ENCODE peak calls at places on chromosomes 7 and 10, in five cellular contexts. One of them, this sample, is unnamed.

GRCh38 chr7:121879544-121879943 is 6.6 kb downstream of the PTPRZ1 start:
- ATAC-seq in pancreas: no peak
- ATAC-seq in psoas muscle: no peak
- ATAC-seq in CD8-positive, alpha-beta T cell: no peak
- ATAC-seq in upper lobe of left lung: no peak
- ATAC-seq in this sample: no peak

GRCh38 chr10:29794776-29795635 is 160.2 kb upstream of the SVIL start:
- ATAC-seq in pancreas: no peak
- ATAC-seq in psoas muscle: no peak
- ATAC-seq in CD8-positive, alpha-beta T cell: no peak
- ATAC-seq in upper lobe of left lung: no peak
- ATAC-seq in this sample: peak; percentile 66

GRCh38 chr10:122490786-122491680 is 29.7 kb downstream of the HTRA1 start:
- ATAC-seq in pancreas: no peak
- ATAC-seq in psoas muscle: peak; percentile 45
- ATAC-seq in CD8-positive, alpha-beta T cell: peak; percentile 51
- ATAC-seq in upper lobe of left lung: no peak
- ATAC-seq in this sample: no peak

GRCh38 chr7:128271471-128272454 is 30.7 kb downstream of the LEP start:
- ATAC-seq in pancreas: peak; percentile 7
- ATAC-seq in psoas muscle: peak; percentile 15
- ATAC-seq in CD8-positive, alpha-beta T cell: no peak
- ATAC-seq in upper lobe of left lung: peak; percentile 19
- ATAC-seq in this sample: no peak

GRCh38 chr7:158403013-158403821 is 184.4 kb downstream of the PTPRN2 start:
- ATAC-seq in pancreas: no peak
- ATAC-seq in psoas muscle: no peak
- ATAC-seq in CD8-positive, alpha-beta T cell: no peak
- ATAC-seq in upper lobe of left lung: no peak
- ATAC-seq in this sample: no peak

GRCh38 chr7:5681979-5682546 is 99.4 kb downstream of the RNF216 start:
- ATAC-seq in pancreas: no peak
- ATAC-seq in psoas muscle: no peak
- ATAC-seq in CD8-positive, alpha-beta T cell: peak; percentile 54
- ATAC-seq in upper lobe of left lung: no peak
- ATAC-seq in this sample: no peak

GRCh38 chr7:157854066-157854891 is 517.5 kb downstream of the DNAJB6 start:
- ATAC-seq in pancreas: peak; percentile 80
- ATAC-seq in psoas muscle: no peak
- ATAC-seq in CD8-positive, alpha-beta T cell: no peak
- ATAC-seq in upper lobe of left lung: peak; percentile 88
- ATAC-seq in this sample: peak; percentile 79

GRCh38 chr7:28432105-28432504 is 19.8 kb downstream of the CREB5 start:
- ATAC-seq in pancreas: no peak
- ATAC-seq in psoas muscle: peak; percentile 28
- ATAC-seq in CD8-positive, alpha-beta T cell: no peak
- ATAC-seq in upper lobe of left lung: no peak
- ATAC-seq in this sample: peak; percentile 90

GRCh38 chr10:26448292-26448691 is 10.2 kb downstream of the APBB1IP start:
- ATAC-seq in pancreas: no peak
- ATAC-seq in psoas muscle: no peak
- ATAC-seq in CD8-positive, alpha-beta T cell: no peak
- ATAC-seq in upper lobe of left lung: no peak
- ATAC-seq in this sample: no peak

GRCh38 chr7:93622036-93622714 is 47.7 kb upstream of the CALCR start:
- ATAC-seq in pancreas: peak; percentile 74
- ATAC-seq in psoas muscle: no peak
- ATAC-seq in CD8-positive, alpha-beta T cell: no peak
- ATAC-seq in upper lobe of left lung: no peak
- ATAC-seq in this sample: no peak

GRCh38 chr10:94214497-94214896 is 148.2 kb downstream of the NOC3L start:
- ATAC-seq in pancreas: no peak
- ATAC-seq in psoas muscle: no peak
- ATAC-seq in CD8-positive, alpha-beta T cell: no peak
- ATAC-seq in upper lobe of left lung: no peak
- ATAC-seq in this sample: no peak

GRCh38 chr10:72612203-72612826 is 13.6 kb downstream of the MICU1 start:
- ATAC-seq in pancreas: peak; percentile 61
- ATAC-seq in psoas muscle: no peak
- ATAC-seq in CD8-positive, alpha-beta T cell: no peak
- ATAC-seq in upper lobe of left lung: no peak
- ATAC-seq in this sample: no peak

GRCh38 chr10:24357344-24358021 is 148.5 kb downstream of the KIAA1217 start:
- ATAC-seq in pancreas: peak; percentile 31
- ATAC-seq in psoas muscle: no peak
- ATAC-seq in CD8-positive, alpha-beta T cell: no peak
- ATAC-seq in upper lobe of left lung: peak; percentile 63
- ATAC-seq in this sample: no peak

GRCh38 chr7:112042631-112043030 is 163.6 kb downstream of the DOCK4 start:
- ATAC-seq in pancreas: no peak
- ATAC-seq in psoas muscle: no peak
- ATAC-seq in CD8-positive, alpha-beta T cell: no peak
- ATAC-seq in upper lobe of left lung: no peak
- ATAC-seq in this sample: no peak

GRCh38 chr7:92889081-92889480 is 52.7 kb upstream of the CDK6 start:
- ATAC-seq in pancreas: no peak
- ATAC-seq in psoas muscle: no peak
- ATAC-seq in CD8-positive, alpha-beta T cell: no peak
- ATAC-seq in upper lobe of left lung: no peak
- ATAC-seq in this sample: no peak

GRCh38 chr7:70183278-70183677 is 585.0 kb downstream of the AUTS2 start:
- ATAC-seq in pancreas: peak; percentile 95
- ATAC-seq in psoas muscle: no peak
- ATAC-seq in CD8-positive, alpha-beta T cell: no peak
- ATAC-seq in upper lobe of left lung: no peak
- ATAC-seq in this sample: peak; percentile 62

GRCh38 chr7:47193003-47193402 is 388.9 kb downstream of the TNS3 start:
- ATAC-seq in pancreas: peak; percentile 36
- ATAC-seq in psoas muscle: no peak
- ATAC-seq in CD8-positive, alpha-beta T cell: no peak
- ATAC-seq in upper lobe of left lung: no peak
- ATAC-seq in this sample: no peak

GRCh38 chr10:70324341-70324861 is 40.6 kb upstream of the NPFFR1 start:
- ATAC-seq in pancreas: no peak
- ATAC-seq in psoas muscle: peak; percentile 78
- ATAC-seq in CD8-positive, alpha-beta T cell: peak; percentile 60
- ATAC-seq in upper lobe of left lung: no peak
- ATAC-seq in this sample: no peak

GRCh38 chr10:110834622-110835219 is 37.0 kb upstream of the PDCD4 start:
- ATAC-seq in pancreas: peak; percentile 60
- ATAC-seq in psoas muscle: peak; percentile 29
- ATAC-seq in CD8-positive, alpha-beta T cell: peak; percentile 89
- ATAC-seq in upper lobe of left lung: peak; percentile 56
- ATAC-seq in this sample: peak; percentile 48

GRCh38 chr7:77982926-77983550 is 184.5 kb downstream of the PHTF2 start:
- ATAC-seq in pancreas: no peak
- ATAC-seq in psoas muscle: no peak
- ATAC-seq in CD8-positive, alpha-beta T cell: no peak
- ATAC-seq in upper lobe of left lung: no peak
- ATAC-seq in this sample: no peak

GRCh38 chr7:74199551-74200355 is 10.1 kb upstream of the LAT2 start:
- ATAC-seq in pancreas: no peak
- ATAC-seq in psoas muscle: no peak
- ATAC-seq in CD8-positive, alpha-beta T cell: no peak
- ATAC-seq in upper lobe of left lung: no peak
- ATAC-seq in this sample: no peak

GRCh38 chr7:95330194-95331003 is 6.1 kb upstream of the PON1 start:
- ATAC-seq in pancreas: peak; percentile 48
- ATAC-seq in psoas muscle: no peak
- ATAC-seq in CD8-positive, alpha-beta T cell: peak; percentile 56
- ATAC-seq in upper lobe of left lung: no peak
- ATAC-seq in this sample: no peak

GRCh38 chr7:155576900-155577508 is 30.6 kb upstream of the CNPY1 start:
- ATAC-seq in pancreas: no peak
- ATAC-seq in psoas muscle: no peak
- ATAC-seq in CD8-positive, alpha-beta T cell: no peak
- ATAC-seq in upper lobe of left lung: peak; percentile 72
- ATAC-seq in this sample: no peak

GRCh38 chr10:89283174-89283987 is 18.5 kb upstream of the IFIT2 start:
- ATAC-seq in pancreas: peak; percentile 53
- ATAC-seq in psoas muscle: peak; percentile 86
- ATAC-seq in CD8-positive, alpha-beta T cell: no peak
- ATAC-seq in upper lobe of left lung: peak; percentile 37
- ATAC-seq in this sample: peak; percentile 44

GRCh38 chr7:55247466-55247865 is 117.7 kb upstream of the LANCL2 start:
- ATAC-seq in pancreas: no peak
- ATAC-seq in psoas muscle: no peak
- ATAC-seq in CD8-positive, alpha-beta T cell: no peak
- ATAC-seq in upper lobe of left lung: no peak
- ATAC-seq in this sample: no peak

GRCh38 chr10:121077331-121077730 is 226.2 kb downstream of the WDR11 start:
- ATAC-seq in pancreas: no peak
- ATAC-seq in psoas muscle: no peak
- ATAC-seq in CD8-positive, alpha-beta T cell: no peak
- ATAC-seq in upper lobe of left lung: peak; percentile 76
- ATAC-seq in this sample: peak; percentile 73

GRCh38 chr10:104642311-104643022 is 1.4 kb downstream of the SORCS3 start:
- ATAC-seq in pancreas: peak; percentile 79
- ATAC-seq in psoas muscle: no peak
- ATAC-seq in CD8-positive, alpha-beta T cell: no peak
- ATAC-seq in upper lobe of left lung: peak; percentile 23
- ATAC-seq in this sample: no peak
- H3K27me3 ChIP-seq in pancreas: peaks cover 12% of the 10 kb centered on the region
- H3K27me3 ChIP-seq in psoas muscle: peaks cover 71% of the 10 kb centered on the region
- H3K27me3 ChIP-seq in CD8-positive, alpha-beta T cell: peaks cover 3% of the 10 kb centered on the region
- H3K27me3 ChIP-seq in upper lobe of left lung: no peaks in the 10 kb centered on the region
- H3K27me3 ChIP-seq in this sample: peaks cover 86% of the 10 kb centered on the region

DNA sequence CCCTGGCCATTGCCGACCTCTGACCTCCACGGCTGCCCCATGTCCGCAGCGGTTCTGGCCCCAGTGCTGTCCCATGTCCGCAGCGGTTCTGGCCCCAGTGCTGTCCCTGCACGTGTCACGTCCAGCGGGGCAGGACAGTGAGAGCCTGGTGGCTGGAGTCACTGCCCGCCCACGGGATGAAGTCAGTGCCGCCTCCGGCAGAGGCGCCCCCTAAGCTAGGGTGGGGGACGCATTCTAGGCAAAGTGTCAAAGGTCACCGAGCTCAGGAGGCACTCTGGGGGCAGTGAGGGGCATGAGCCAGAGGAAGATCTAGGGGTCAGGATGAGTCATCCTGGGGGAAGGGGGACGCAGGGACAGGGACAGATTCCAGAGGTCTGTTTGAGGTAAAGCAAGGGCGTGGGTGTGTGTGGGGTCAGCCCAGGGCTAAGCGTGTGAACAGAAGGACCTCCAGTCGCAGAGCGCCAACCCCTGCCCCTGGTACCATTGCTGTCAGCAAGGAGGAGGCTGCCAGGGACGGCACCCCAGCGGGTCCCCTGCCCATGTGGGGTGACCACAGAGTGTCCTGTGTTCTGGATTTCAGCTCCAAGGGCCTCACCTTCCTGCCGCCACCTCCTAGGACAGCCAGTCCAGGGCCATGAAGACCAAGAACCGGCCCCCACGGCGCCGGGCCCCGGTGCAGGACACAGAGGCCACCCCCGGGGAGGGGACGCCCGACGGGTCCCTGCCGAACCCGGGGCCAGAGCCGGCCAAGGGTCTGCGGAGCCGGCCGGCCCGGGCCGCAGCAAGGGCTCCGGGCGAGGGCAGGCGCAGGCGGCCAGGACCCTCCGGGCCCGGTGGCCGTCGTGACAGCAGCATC is 665 bp downstream of the BHLHA15 start:
- ATAC-seq in pancreas: peak; percentile 12
- ATAC-seq in psoas muscle: peak; percentile 9
- ATAC-seq in CD8-positive, alpha-beta T cell: no peak
- ATAC-seq in upper lobe of left lung: no peak
- ATAC-seq in this sample: no peak
- H3K4me3 ChIP-seq in pancreas: peak overlapping the region; percentile 82
- H3K4me3 ChIP-seq in psoas muscle: peak overlapping the region; percentile 32
- H3K4me3 ChIP-seq in CD8-positive, alpha-beta T cell: no peak overlapping the region
- H3K4me3 ChIP-seq in upper lobe of left lung: peak overlapping the region; percentile 43
- H3K4me3 ChIP-seq in this sample: no peak overlapping the region

DNA sequence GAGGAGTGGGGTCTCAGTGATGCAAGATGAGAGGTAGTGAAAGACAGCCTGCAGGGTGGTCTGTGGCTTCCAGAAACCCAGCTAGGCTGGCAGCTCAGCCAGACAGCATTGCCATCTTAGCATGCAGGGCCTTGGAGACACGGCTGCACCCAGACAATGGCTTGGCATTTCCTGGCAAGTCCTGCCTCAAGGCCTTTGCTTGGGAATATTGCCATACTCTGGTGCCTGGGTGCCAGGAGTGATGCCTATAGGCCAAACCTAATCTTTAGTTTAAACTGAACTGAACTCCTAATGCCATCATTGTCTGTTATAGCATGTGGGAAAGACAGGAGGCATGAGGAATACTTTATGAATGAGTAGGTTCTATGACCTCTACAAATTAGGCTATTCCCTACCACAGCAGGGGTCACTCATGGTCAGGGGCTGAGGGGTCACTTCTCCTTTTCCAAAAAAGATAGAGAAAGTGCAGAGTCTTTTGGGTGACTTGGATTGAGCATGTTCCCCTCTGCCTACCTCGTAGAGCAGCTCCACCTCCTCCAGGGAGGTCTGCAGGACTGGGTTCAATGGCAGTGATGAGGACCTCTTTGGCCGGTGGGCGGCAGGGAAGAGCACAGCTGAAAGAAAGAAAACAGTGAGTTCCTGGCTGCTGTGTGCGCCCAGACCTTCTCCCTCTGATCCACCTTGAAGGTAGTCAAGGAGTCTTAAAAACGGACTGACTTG is 8.8 kb upstream of the SLC13A4 start:
- ATAC-seq in pancreas: peak; percentile 46
- ATAC-seq in psoas muscle: no peak
- ATAC-seq in CD8-positive, alpha-beta T cell: no peak
- ATAC-seq in upper lobe of left lung: no peak
- ATAC-seq in this sample: no peak
- TF ChIP-seq CTCF in pancreas: no peak
- TF ChIP-seq CTCF in psoas muscle: no peak
- TF ChIP-seq CTCF in CD8-positive, alpha-beta T cell: no peak
- TF ChIP-seq CTCF in upper lobe of left lung: no peak
- TF ChIP-seq CTCF in this sample: no peak

GRCh38 chr10:31061941-31062340 is 30.3 kb upstream of the ZNF438 start:
- ATAC-seq in pancreas: no peak
- ATAC-seq in psoas muscle: no peak
- ATAC-seq in CD8-positive, alpha-beta T cell: no peak
- ATAC-seq in upper lobe of left lung: no peak
- ATAC-seq in this sample: no peak
- H3K27me3 ChIP-seq in pancreas: no peaks in the 10 kb centered on the region
- H3K27me3 ChIP-seq in psoas muscle: no peaks in the 10 kb centered on the region
- H3K27me3 ChIP-seq in CD8-positive, alpha-beta T cell: no peaks in the 10 kb centered on the region
- H3K27me3 ChIP-seq in upper lobe of left lung: no peaks in the 10 kb centered on the region
- H3K27me3 ChIP-seq in this sample: no peaks in the 10 kb centered on the region

GRCh38 chr10:68334672-68335467 is 2.1 kb upstream of the PBLD start:
- ATAC-seq in pancreas: no peak
- ATAC-seq in psoas muscle: no peak
- ATAC-seq in CD8-positive, alpha-beta T cell: no peak
- ATAC-seq in upper lobe of left lung: no peak
- ATAC-seq in this sample: no peak
- H3K4me3 ChIP-seq in pancreas: peak overlapping the region; percentile 98
- H3K4me3 ChIP-seq in psoas muscle: peak overlapping the region; percentile 93
- H3K4me3 ChIP-seq in CD8-positive, alpha-beta T cell: peak overlapping the region; percentile 83
- H3K4me3 ChIP-seq in upper lobe of left lung: peak overlapping the region; percentile 73
- H3K4me3 ChIP-seq in this sample: peak overlapping the region; percentile 81

This sample was measured in gastroesophageal sphincter.